ENCODE peak calls at places on chromosomes 1 and 21, in five cellular contexts. J is dorsolateral prefrontal cortex, K is tibial artery, H is HL-60, Z is ovary. V is an unnamed sample.

GRCh38 chr1:78080767-78081166 is 35.0 kb downstream of the GIPC2 start:
- DNase-seq in J (no peak), K (no peak), H (no peak), Z (no peak), V (no peak)

GRCh38 chr1:21317035-21317689 is 26.9 kb upstream of the ECE1 start:
- DNase-seq in J (peak; percentile 59), K (peak; percentile 99), H (no peak), Z (peak; percentile 72), V (no peak)

GRCh38 chr1:184801503-184801902 is 46.8 kb upstream of the EDEM3 start:
- DNase-seq in J (no peak), K (no peak), H (no peak), Z (no peak), V (no peak)

GRCh38 chr1:61215676-61216289 is 133.4 kb downstream of the NFIA start:
- DNase-seq in J (no peak), K (no peak), H (no peak), Z (no peak), V (no peak)

GRCh38 chr1:56255516-56256181 is 323.7 kb downstream of the PLPP3 start:
- DNase-seq in J (no peak), K (peak; percentile 92), H (peak; percentile 54), Z (peak; percentile 48), V (no peak)

GRCh38 chr21:33760641-33761103 is 118.4 kb downstream of the ITSN1 start:
- DNase-seq in J (no peak), K (no peak), H (no peak), Z (no peak), V (no peak)

GRCh38 chr1:183783896-183784637 is 20.9 kb upstream of the RGL1 start:
- DNase-seq in J (peak; percentile 31), K (no peak), H (no peak), Z (peak; percentile 72), V (peak; percentile 32)

GRCh38 chr21:28283652-28284490 is 708.8 kb downstream of the LTN1 start:
- DNase-seq in J (no peak), K (no peak), H (no peak), Z (no peak), V (no peak)

GRCh38 chr1:184691719-184692324 is 62.8 kb downstream of the EDEM3 start:
- DNase-seq in J (no peak), K (no peak), H (no peak), Z (no peak), V (peak; percentile 8)

GRCh38 chr1:87513971-87514660 is 185.4 kb downstream of the LMO4 start:
- DNase-seq in J (no peak), K (no peak), H (no peak), Z (no peak), V (peak; percentile 31)

GRCh38 chr1:186703209-186703766 is 23.1 kb upstream of the PTGS2 start:
- DNase-seq in J (no peak), K (no peak), H (no peak), Z (no peak), V (no peak)

GRCh38 chr1:240705584-240705983 is 93.6 kb upstream of the GREM2 start:
- DNase-seq in J (no peak), K (no peak), H (no peak), Z (no peak), V (no peak)

GRCh38 chr1:220368352-220369265 is 96.4 kb upstream of the RAB3GAP2 start:
- DNase-seq in J (no peak), K (no peak), H (no peak), Z (no peak), V (peak; percentile 24)

GRCh38 chr1:23478896-23479790 is 4.8 kb downstream of the ASAP3 start:
- DNase-seq in J (peak; percentile 11), K (peak; percentile 87), H (no peak), Z (peak; percentile 66), V (no peak)

GRCh38 chr1:109792056-109792831 is 28.5 kb upstream of the EPS8L3 start:
- DNase-seq in J (peak; percentile 49), K (peak; percentile 82), H (no peak), Z (peak; percentile 85), V (peak; percentile 42)

DNA sequence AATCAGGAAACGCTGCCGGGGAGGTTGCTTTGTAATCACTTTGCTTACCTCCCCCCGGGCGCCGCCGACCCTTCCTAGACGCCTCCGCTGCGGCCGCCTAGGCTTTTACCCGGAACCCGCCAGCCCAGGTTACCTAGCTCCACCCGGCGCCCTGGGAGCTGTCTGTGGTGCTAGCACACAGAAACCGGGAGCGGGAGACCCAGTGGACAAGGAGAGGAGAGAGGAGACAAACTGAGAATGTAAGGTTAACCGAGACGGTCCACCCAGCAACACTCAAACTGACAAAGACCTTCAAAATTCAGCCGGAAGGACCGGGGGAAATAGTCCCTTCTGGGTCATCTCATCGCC is 9.8 kb downstream of the BARHL2 start:
- DNase-seq in J (no peak), K (no peak), H (no peak), Z (peak; percentile 33), V (no peak)
- H3K27me3 ChIP-seq in J (peaks cover 92% of the 10 kb centered on the region), K (peaks cover 8% of the 10 kb centered on the region), H (peaks cover 61% of the 10 kb centered on the region), Z (no peaks in the 10 kb centered on the region), V (peaks cover 95% of the 10 kb centered on the region)

DNA sequence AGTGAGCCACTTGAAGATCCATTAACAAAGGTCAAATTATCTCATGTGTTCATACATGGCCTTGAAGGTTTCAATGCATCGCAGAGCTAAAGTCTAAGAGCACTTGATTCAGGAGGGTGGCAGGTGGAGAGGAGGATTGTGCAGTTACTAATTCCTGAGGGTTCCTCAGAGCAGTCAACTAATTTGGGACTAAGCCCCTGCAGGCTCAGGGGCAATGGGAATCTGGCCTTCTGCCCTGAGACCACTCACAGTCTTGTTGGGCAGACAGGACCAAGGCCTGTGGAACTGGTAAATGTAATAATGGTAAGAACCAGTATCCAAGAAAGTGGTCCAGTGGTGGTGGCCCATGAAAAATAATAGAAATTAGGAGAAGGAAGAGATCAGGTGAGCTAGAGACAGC is 127.4 kb upstream of the HMGB4 start:
- DNase-seq in J (no peak), K (no peak), H (no peak), Z (no peak), V (no peak)
- H3K27me3 ChIP-seq in J (no peaks in the 10 kb centered on the region), K (no peaks in the 10 kb centered on the region), H (no peaks in the 10 kb centered on the region), Z (no peaks in the 10 kb centered on the region), V (no peaks in the 10 kb centered on the region)

GRCh38 chr21:39077816-39078215 is 105.4 kb downstream of the PSMG1 start:
- DNase-seq in J (no peak), K (no peak), H (peak; percentile 27), Z (no peak), V (no peak)

GRCh38 chr21:39080366-39080765 is 102.9 kb downstream of the PSMG1 start:
- DNase-seq in J (no peak), K (no peak), H (no peak), Z (no peak), V (no peak)

GRCh38 chr21:39074508-39074907 is 108.7 kb downstream of the PSMG1 start:
- DNase-seq in J (no peak), K (no peak), H (no peak), Z (no peak), V (no peak)

GRCh38 chr21:39079617-39080016 is 103.6 kb downstream of the PSMG1 start:
- DNase-seq in J (peak; percentile 53), K (peak; percentile 86), H (peak; percentile 91), Z (no peak), V (no peak)

DNA sequence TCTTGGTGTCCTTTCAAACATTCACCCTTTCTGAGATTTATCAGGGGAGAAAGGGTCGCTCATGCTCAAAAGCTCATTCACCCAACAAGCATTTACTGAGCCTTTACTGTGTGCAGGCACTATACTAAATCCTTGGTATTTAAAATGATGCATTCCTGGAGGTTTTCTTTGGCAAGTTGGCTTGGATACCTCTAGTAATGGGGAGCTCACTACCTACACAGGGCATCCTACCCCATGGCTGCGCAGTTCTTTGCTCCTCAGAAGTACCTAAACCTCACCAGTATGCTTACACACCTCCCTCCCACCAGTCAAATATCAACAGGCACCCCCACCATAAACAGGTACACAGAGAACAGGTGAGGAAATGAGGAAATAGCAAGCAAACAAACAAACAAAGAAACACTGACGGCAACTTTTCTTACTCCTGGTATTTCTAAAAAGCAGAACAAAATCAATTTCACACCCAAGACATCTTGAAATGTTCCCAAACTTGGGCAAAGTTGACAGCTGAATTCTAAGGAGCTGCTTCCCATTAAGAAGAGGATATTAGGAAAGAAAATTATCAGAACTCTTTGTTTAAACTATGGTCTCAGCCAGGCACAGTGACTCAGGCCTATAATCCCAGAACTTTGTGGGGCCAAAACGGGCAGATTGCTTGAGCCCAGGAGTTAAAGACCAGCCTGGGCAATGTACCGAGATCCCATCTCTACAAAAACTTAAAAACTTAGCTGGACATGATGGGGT is 104.8 kb downstream of the PSMG1 start:
- DNase-seq in J (no peak), K (no peak), H (no peak), Z (no peak), V (no peak)
- H3K27me3 ChIP-seq in J (no peaks in the 10 kb centered on the region), K (no peaks in the 10 kb centered on the region), H (no peaks in the 10 kb centered on the region), Z (no peaks in the 10 kb centered on the region), V (peaks cover 3% of the 10 kb centered on the region)

GRCh38 chr21:42215942-42216725 is 2.8 kb upstream of the ABCG1 start:
- DNase-seq in J (no peak), K (peak; percentile 51), H (no peak), Z (no peak), V (no peak)
- H3K27me3 ChIP-seq in J (no peaks in the 10 kb centered on the region), K (no peaks in the 10 kb centered on the region), H (peaks cover 26% of the 10 kb centered on the region), Z (no peaks in the 10 kb centered on the region), V (no peaks in the 10 kb centered on the region)

DNA sequence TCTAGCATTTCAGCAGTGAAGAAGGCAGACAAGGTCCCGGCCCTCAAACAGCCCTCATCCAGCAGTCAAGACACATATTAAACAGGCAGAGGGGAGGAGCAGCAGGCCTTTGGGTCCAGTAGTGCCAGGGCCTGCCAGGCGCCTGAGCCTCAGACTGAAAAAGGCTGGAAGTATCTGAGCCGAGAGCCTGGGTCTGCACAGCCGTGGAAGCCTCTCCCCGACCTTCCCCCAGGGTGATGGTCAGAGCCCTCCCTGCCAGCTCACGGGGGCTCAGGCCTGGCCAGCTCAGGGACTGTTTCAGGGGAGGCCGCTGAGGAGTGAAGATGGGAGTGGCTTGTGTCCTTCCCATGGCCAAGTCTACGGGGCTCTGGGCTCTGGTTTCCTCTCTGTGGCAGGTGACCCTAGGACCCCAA is 565.2 kb downstream of the PTPRU start:
- DNase-seq in J (no peak), K (no peak), H (no peak), Z (no peak), V (no peak)
- H3K27me3 ChIP-seq in J (no peaks in the 10 kb centered on the region), K (no peaks in the 10 kb centered on the region), H (no peaks in the 10 kb centered on the region), Z (no peaks in the 10 kb centered on the region), V (peaks cover 9% of the 10 kb centered on the region)

GRCh38 chr1:3014041-3014440 is 7.2 kb upstream of the ACTRT2 start:
- DNase-seq in J (no peak), K (peak; percentile 31), H (no peak), Z (peak; percentile 8), V (no peak)
- H3K27me3 ChIP-seq in J (no peaks in the 10 kb centered on the region), K (no peaks in the 10 kb centered on the region), H (no peaks in the 10 kb centered on the region), Z (no peaks in the 10 kb centered on the region), V (no peaks in the 10 kb centered on the region)

GRCh38 chr1:2830761-2831425 is 29.4 kb upstream of the TTC34 start:
- DNase-seq in J (no peak), K (no peak), H (no peak), Z (no peak), V (no peak)
- H3K27me3 ChIP-seq in J (no peaks in the 10 kb centered on the region), K (no peaks in the 10 kb centered on the region), H (no peaks in the 10 kb centered on the region), Z (no peaks in the 10 kb centered on the region), V (no peaks in the 10 kb centered on the region)

GRCh38 chr1:31715097-31715872 is 11.5 kb upstream of the COL16A1 start:
- DNase-seq in J (peak; percentile 75), K (peak; percentile 99), H (no peak), Z (peak; percentile 96), V (peak; percentile 76)
- H3K27me3 ChIP-seq in J (no peaks in the 10 kb centered on the region), K (no peaks in the 10 kb centered on the region), H (peaks cover 43% of the 10 kb centered on the region), Z (no peaks in the 10 kb centered on the region), V (no peaks in the 10 kb centered on the region)